ENCODE peak calls at places on chromosome 11, in eight cellular contexts. One of them, this sample, is unnamed.

GRCh38 chr11:79377399-79377798 is 63.4 kb downstream of the TENM4 start:
- DNase-seq in fibroblast of lung: no peak
- DNase-seq in bronchial epithelial cell: no peak
- DNase-seq in stimulated activated CD8-positive, alpha-beta memory T cell treated with anti-CD3 and anti-CD28 coated beads, Interleukin-15, amount 100 ng/mL, for 48 hours: no peak
- DNase-seq in stimulated activated CD4-positive, alpha-beta T cell treated with anti-CD3 and anti-CD28 coated beads, Interleukin-1b, Interleukin-23, amount 100 ng/mL, for 48 hours: no peak
- DNase-seq in AG20443: no peak
- DNase-seq in dorsolateral prefrontal cortex: no peak
- DNase-seq in AG04450: no peak
- DNase-seq in this sample: no peak

GRCh38 chr11:103730151-103730940 is 306.1 kb upstream of the DDI1 start:
- DNase-seq in dorsolateral prefrontal cortex: no peak
- DNase-seq in bronchial epithelial cell: peak; percentile 14
- DNase-seq in AG04450: peak; percentile 26
- DNase-seq in fibroblast of lung: peak; percentile 63
- DNase-seq in stimulated activated CD8-positive, alpha-beta memory T cell treated with anti-CD3 and anti-CD28 coated beads, Interleukin-15, amount 100 ng/mL, for 48 hours: no peak
- DNase-seq in stimulated activated CD4-positive, alpha-beta T cell treated with anti-CD3 and anti-CD28 coated beads, Interleukin-1b, Interleukin-23, amount 100 ng/mL, for 48 hours: no peak
- DNase-seq in AG20443: no peak
- DNase-seq in this sample: no peak

GRCh38 chr11:3134218-3134621 is 30.9 kb downstream of the OSBPL5 start:
- DNase-seq in AG04450: no peak
- DNase-seq in bronchial epithelial cell: no peak
- DNase-seq in stimulated activated CD4-positive, alpha-beta T cell treated with anti-CD3 and anti-CD28 coated beads, Interleukin-1b, Interleukin-23, amount 100 ng/mL, for 48 hours: peak; percentile 0
- DNase-seq in AG20443: no peak
- DNase-seq in dorsolateral prefrontal cortex: peak; percentile 24
- DNase-seq in stimulated activated CD8-positive, alpha-beta memory T cell treated with anti-CD3 and anti-CD28 coated beads, Interleukin-15, amount 100 ng/mL, for 48 hours: no peak
- DNase-seq in fibroblast of lung: no peak
- DNase-seq in this sample: no peak

GRCh38 chr11:60918941-60919275 is 5.0 kb downstream of the TMEM109 start:
- DNase-seq in bronchial epithelial cell: peak; percentile 67
- DNase-seq in AG04450: no peak
- DNase-seq in stimulated activated CD8-positive, alpha-beta memory T cell treated with anti-CD3 and anti-CD28 coated beads, Interleukin-15, amount 100 ng/mL, for 48 hours: no peak
- DNase-seq in stimulated activated CD4-positive, alpha-beta T cell treated with anti-CD3 and anti-CD28 coated beads, Interleukin-1b, Interleukin-23, amount 100 ng/mL, for 48 hours: no peak
- DNase-seq in fibroblast of lung: peak; percentile 18
- DNase-seq in dorsolateral prefrontal cortex: no peak
- DNase-seq in AG20443: no peak
- DNase-seq in this sample: no peak

GRCh38 chr11:35145249-35145648 is 6.3 kb downstream of the CD44 start:
- DNase-seq in AG04450: no peak
- DNase-seq in fibroblast of lung: no peak
- DNase-seq in dorsolateral prefrontal cortex: no peak
- DNase-seq in stimulated activated CD4-positive, alpha-beta T cell treated with anti-CD3 and anti-CD28 coated beads, Interleukin-1b, Interleukin-23, amount 100 ng/mL, for 48 hours: peak; percentile 61
- DNase-seq in bronchial epithelial cell: no peak
- DNase-seq in stimulated activated CD8-positive, alpha-beta memory T cell treated with anti-CD3 and anti-CD28 coated beads, Interleukin-15, amount 100 ng/mL, for 48 hours: peak; percentile 70
- DNase-seq in AG20443: peak; percentile 71
- DNase-seq in this sample: no peak

GRCh38 chr11:117932987-117933386 is 3.8 kb upstream of the TMPRSS13 start:
- DNase-seq in fibroblast of lung: no peak
- DNase-seq in AG20443: no peak
- DNase-seq in dorsolateral prefrontal cortex: no peak
- DNase-seq in stimulated activated CD8-positive, alpha-beta memory T cell treated with anti-CD3 and anti-CD28 coated beads, Interleukin-15, amount 100 ng/mL, for 48 hours: no peak
- DNase-seq in bronchial epithelial cell: no peak
- DNase-seq in AG04450: no peak
- DNase-seq in stimulated activated CD4-positive, alpha-beta T cell treated with anti-CD3 and anti-CD28 coated beads, Interleukin-1b, Interleukin-23, amount 100 ng/mL, for 48 hours: no peak
- DNase-seq in this sample: no peak

GRCh38 chr11:111059726-111060125 is 185.8 kb upstream of the POU2AF2 start:
- DNase-seq in stimulated activated CD8-positive, alpha-beta memory T cell treated with anti-CD3 and anti-CD28 coated beads, Interleukin-15, amount 100 ng/mL, for 48 hours: no peak
- DNase-seq in bronchial epithelial cell: peak; percentile 95
- DNase-seq in stimulated activated CD4-positive, alpha-beta T cell treated with anti-CD3 and anti-CD28 coated beads, Interleukin-1b, Interleukin-23, amount 100 ng/mL, for 48 hours: no peak
- DNase-seq in AG04450: no peak
- DNase-seq in fibroblast of lung: no peak
- DNase-seq in dorsolateral prefrontal cortex: no peak
- DNase-seq in AG20443: no peak
- DNase-seq in this sample: no peak

GRCh38 chr11:84165139-84165538 is 879.0 kb upstream of the CCDC90B start:
- DNase-seq in dorsolateral prefrontal cortex: no peak
- DNase-seq in AG20443: no peak
- DNase-seq in stimulated activated CD8-positive, alpha-beta memory T cell treated with anti-CD3 and anti-CD28 coated beads, Interleukin-15, amount 100 ng/mL, for 48 hours: no peak
- DNase-seq in bronchial epithelial cell: no peak
- DNase-seq in AG04450: no peak
- DNase-seq in fibroblast of lung: no peak
- DNase-seq in stimulated activated CD4-positive, alpha-beta T cell treated with anti-CD3 and anti-CD28 coated beads, Interleukin-1b, Interleukin-23, amount 100 ng/mL, for 48 hours: no peak
- DNase-seq in this sample: no peak

GRCh38 chr11:8839306-8839956 is 71.6 kb upstream of the AKIP1 start:
- DNase-seq in AG04450: no peak
- DNase-seq in AG20443: no peak
- DNase-seq in dorsolateral prefrontal cortex: no peak
- DNase-seq in stimulated activated CD8-positive, alpha-beta memory T cell treated with anti-CD3 and anti-CD28 coated beads, Interleukin-15, amount 100 ng/mL, for 48 hours: no peak
- DNase-seq in stimulated activated CD4-positive, alpha-beta T cell treated with anti-CD3 and anti-CD28 coated beads, Interleukin-1b, Interleukin-23, amount 100 ng/mL, for 48 hours: no peak
- DNase-seq in bronchial epithelial cell: no peak
- DNase-seq in fibroblast of lung: no peak
- DNase-seq in this sample: no peak

This sample was measured in T1000.